ENCODE peak calls at places on chromosomes 11 and 22, in six cellular contexts. X, H, D, U, O and E are unnamed samples.

GRCh38 chr11:35139883-35140282 is 912 bp downstream of the CD44 start:
- DNase-seq in O (no peak), X (no peak), U (no peak), D (no peak), H (no peak), E (no peak)

GRCh38 chr22:29765905-29766631 is 739 bp downstream of the ZMAT5 start:
- DNase-seq in U (peak; percentile 81), H (peak; percentile 39), O (no peak), D (peak; percentile 52), X (no peak), E (no peak)

GRCh38 chr11:5618807-5619206 is 6.0 kb upstream of the TRIM34 start:
- DNase-seq in O (no peak), H (no peak), X (no peak), D (no peak), U (peak; percentile 49), E (no peak)

GRCh38 chr11:108913204-108913603 is 248.3 kb downstream of the DDX10 start:
- DNase-seq in X (no peak), H (no peak), U (no peak), D (no peak), O (no peak), E (no peak)

GRCh38 chr22:43534916-43535315 is 123.1 kb downstream of the MPPED1 start:
- DNase-seq in D (no peak), X (no peak), U (no peak), O (no peak), H (no peak), E (no peak)

GRCh38 chr11:46643531-46643930 is 26.2 kb downstream of the ATG13 start:
- DNase-seq in H (no peak), X (no peak), D (no peak), O (no peak), U (no peak), E (no peak)

GRCh38 chr22:22425366-22425765 is 83.2 kb downstream of the ZNF280B start:
- DNase-seq in D (no peak), O (no peak), U (no peak), H (no peak), X (no peak), E (no peak)

GRCh38 chr11:10267821-10268220 is 26.2 kb downstream of the SBF2 start:
- DNase-seq in X (no peak), O (no peak), H (no peak), U (no peak), D (no peak), E (no peak)

GRCh38 chr11:92136792-92137191 is 87.8 kb upstream of the FAT3 start:
- DNase-seq in X (no peak), H (no peak), O (no peak), D (no peak), U (no peak), E (no peak)

GRCh38 chr22:20315337-20316216 is 4.3 kb downstream of the DGCR6L start:
- DNase-seq in O (no peak), X (peak; percentile 39), D (no peak), H (no peak), U (no peak), E (no peak)

GRCh38 chr11:73991471-73992006 is 8.9 kb upstream of the UCP2 start:
- DNase-seq in H (no peak), X (no peak), D (no peak), O (peak; percentile 60), U (no peak), E (no peak)

GRCh38 chr11:47234669-47235075 is 13.9 kb downstream of the ACP2 start:
- DNase-seq in D (no peak), X (no peak), U (no peak), O (no peak), H (peak; percentile 4), E (no peak)

GRCh38 chr11:42992594-42992993 is 319.2 kb upstream of the API5 start:
- DNase-seq in H (no peak), U (no peak), O (no peak), D (no peak), X (no peak), E (no peak)

GRCh38 chr11:35101223-35101622 is 37.7 kb upstream of the CD44 start:
- DNase-seq in X (no peak), D (no peak), O (no peak), H (no peak), U (peak; percentile 24), E (no peak)

GRCh38 chr11:78045851-78046485 is 17.7 kb upstream of the THRSP start:
- DNase-seq in O (no peak), D (peak; percentile 94), U (peak; percentile 60), X (peak; percentile 95), H (peak; percentile 94), E (peak; percentile 47)

GRCh38 chr11:75475767-75476650 is 43.0 kb upstream of the KLHL35 start:
- DNase-seq in H (no peak), X (no peak), O (no peak), D (no peak), U (no peak), E (no peak)

GRCh38 chr11:20541503-20541902 is 57.9 kb upstream of the SLC6A5 start:
- DNase-seq in X (no peak), H (peak; percentile 42), D (no peak), O (no peak), U (no peak), E (no peak)

GRCh38 chr22:29136715-29137700 is 64.2 kb downstream of the KREMEN1 start:
- DNase-seq in O (no peak), U (no peak), D (no peak), X (no peak), H (no peak), E (no peak)

GRCh38 chr11:23749762-23750430 is 747.0 kb upstream of the LUZP2 start:
- DNase-seq in H (no peak), U (no peak), O (no peak), X (no peak), D (no peak), E (no peak)

GRCh38 chr11:130786987-130787688 is 129.1 kb downstream of the SNX19 start:
- DNase-seq in X (no peak), D (no peak), O (no peak), H (no peak), U (no peak), E (no peak)

GRCh38 chr11:70539360-70540095 is 141.2 kb downstream of the CTTN start:
- DNase-seq in D (no peak), X (no peak), U (no peak), H (peak; percentile 43), O (no peak), E (no peak)

GRCh38 chr11:86069408-86070086 is 663 bp upstream of the PICALM start:
- DNase-seq in U (peak; percentile 76), H (peak; percentile 22), O (peak; percentile 62), D (peak; percentile 18), X (no peak), E (peak; percentile 81)

GRCh38 chr11:86070435-86071056 is 1.7 kb upstream of the PICALM start:
- DNase-seq in U (no peak), H (no peak), O (no peak), D (no peak), X (no peak), E (no peak)

GRCh38 chr11:86068138-86068861 is 584 bp downstream of the PICALM start:
- DNase-seq in H (peak; percentile 42), U (peak; percentile 6), D (peak; percentile 45), O (no peak), X (peak; percentile 68), E (peak; percentile 46)

GRCh38 chr11:86067230-86068137 is 1.4 kb downstream of the PICALM start:
- DNase-seq in H (no peak), O (no peak), D (peak; percentile 18), X (no peak), U (peak; percentile 83), E (peak; percentile 33)

GRCh38 chr11:86068951-86069407 is at the start of gene PICALM:
- DNase-seq in U (peak; percentile 96), O (peak; percentile 97), X (peak; percentile 97), H (peak; percentile 97), D (peak; percentile 95), E (peak; percentile 98)
- TF ChIP-seq POLR2AphosphoS5 in U (peak; percentile 85), O (no peak), X (no peak), H (peak; percentile 57), D (peak; percentile 79), E (peak; percentile 55)

GRCh38 chr22:49264696-49265095 is 563.0 kb downstream of the BRD1 start:
- DNase-seq in H (no peak), U (no peak), O (no peak), X (no peak), D (no peak), E (no peak)
- TF ChIP-seq GABPA in H (no peak), U (no peak), O (no peak), X (no peak), D (no peak), E (no peak)

GRCh38 chr11:33701831-33702230 is 1.2 kb upstream of the C11orf91 start:
- DNase-seq in H (no peak), O (no peak), D (no peak), X (no peak), U (no peak), E (no peak)
- TF ChIP-seq POLR2AphosphoS5 in H (no peak), O (no peak), D (no peak), X (no peak), U (no peak), E (no peak)

DNA sequence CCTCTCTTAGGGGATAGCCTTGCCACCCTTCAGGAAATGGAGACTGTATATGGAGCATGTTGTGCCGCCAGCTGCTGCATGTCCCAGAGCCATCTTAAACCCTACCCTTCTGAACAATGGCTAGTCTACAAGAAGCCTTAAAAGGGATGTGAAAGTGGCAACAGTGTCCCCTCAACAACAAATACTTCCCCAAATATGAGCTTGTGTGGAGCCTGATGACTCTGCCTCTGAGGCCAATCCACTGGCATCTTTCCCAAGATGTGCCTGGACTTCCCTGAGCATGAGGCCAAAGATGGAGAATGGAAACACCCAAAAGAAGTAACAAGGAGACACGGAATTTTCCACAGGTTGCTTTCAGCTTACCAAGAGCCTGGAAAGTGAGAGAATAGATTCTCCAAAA is 595 bp upstream of the MS4A7 start:
- DNase-seq in O (peak; percentile 85), U (no peak), X (no peak), D (no peak), H (no peak), E (no peak)
- TF ChIP-seq GABPA in O (no peak), U (no peak), X (no peak), D (no peak), H (no peak), E (no peak)

GRCh38 chr22:38923463-38924196 is 33.8 kb upstream of the APOBEC3A start:
- DNase-seq in O (no peak), H (peak; percentile 71), X (no peak), U (peak; percentile 88), D (peak; percentile 81), E (no peak)
- TF ChIP-seq POLR2AphosphoS5 in O (no peak), H (no peak), X (no peak), U (peak; percentile 49), D (no peak), E (no peak)

DNA sequence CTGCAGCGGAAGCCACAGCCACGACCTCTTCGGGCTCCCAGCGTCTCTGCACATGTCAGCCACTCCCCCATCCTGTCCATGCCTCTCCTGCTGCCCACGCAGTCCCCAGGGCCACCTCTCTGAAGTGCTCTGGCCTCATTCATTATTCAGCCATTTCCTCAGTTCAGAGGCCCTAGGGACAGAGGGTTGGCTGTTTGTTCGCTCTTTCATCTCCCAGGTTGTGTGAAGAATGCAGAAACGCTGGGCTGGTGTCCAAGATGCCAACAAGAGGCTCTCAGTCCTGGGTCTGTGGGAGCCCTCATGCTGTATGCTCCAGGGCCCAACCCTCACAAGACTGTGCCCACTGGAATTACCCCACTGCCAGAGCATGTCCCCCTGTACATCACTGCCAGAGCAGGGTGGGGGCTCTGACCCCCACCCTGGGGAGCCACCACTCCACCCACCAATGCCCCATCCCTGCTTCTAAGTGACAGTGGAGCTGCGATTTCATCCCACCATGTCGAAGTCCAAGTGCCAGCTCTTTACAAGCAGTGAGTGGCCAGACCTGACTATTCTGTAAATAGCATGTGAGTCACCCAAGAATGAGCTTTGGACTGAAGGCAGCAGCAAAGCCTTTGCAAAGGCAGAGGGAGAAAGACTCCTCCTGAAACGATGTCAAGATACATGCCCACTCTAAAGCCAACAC is 209.6 kb downstream of the BUD13 start:
- DNase-seq in O (no peak), U (peak; percentile 82), H (no peak), X (no peak), D (no peak), E (no peak)
- TF ChIP-seq GABPA in O (no peak), U (no peak), H (no peak), X (no peak), D (no peak), E (no peak)